ENCODE peak calls at places on chromosomes 6 and 20, in four cellular contexts. K is dermis blood vessel endothelial cell, H is anterior cingulate cortex, S is HT-29. Z is an unnamed sample.

GRCh38 chr6:147122823-147123222 is 81.4 kb upstream of the STXBP5 start:
- DNase-seq in K (no peak), H (no peak), S (no peak), Z (no peak)

GRCh38 chr6:108235121-108235520 is 25.7 kb downstream of the SNX3 start:
- DNase-seq in K (no peak), H (no peak), S (no peak), Z (no peak)

GRCh38 chr6:106746660-106747059 is 117.3 kb downstream of the QRSL1 start:
- DNase-seq in K (no peak), H (no peak), S (peak), Z (no peak)

GRCh38 chr6:111985202-111985731 is 68.6 kb upstream of the CCN6 start:
- DNase-seq in K (peak), H (no peak), S (peak), Z (no peak)

GRCh38 chr6:48542191-48542590 is 431.2 kb upstream of the PTCHD4 start:
- DNase-seq in K (no peak), H (no peak), S (no peak), Z (no peak)

GRCh38 chr20:47557791-47558190 is 56.1 kb downstream of the NCOA3 start:
- DNase-seq in K (no peak), H (no peak), S (no peak), Z (no peak)

GRCh38 chr6:24768361-24768760 is 6.4 kb upstream of the GMNN start:
- DNase-seq in K (no peak), H (no peak), S (no peak), Z (no peak)

GRCh38 chr20:3242167-3242692 is 3.2 kb upstream of the SLC4A11 start:
- DNase-seq in K (no peak), H (no peak), S (peak), Z (no peak)

GRCh38 chr6:69880570-69880969 is 14.2 kb downstream of the COL19A1 start:
- DNase-seq in K (no peak), H (no peak), S (no peak), Z (no peak)

GRCh38 chr6:56752009-56752408 is 109.3 kb upstream of the DST start:
- DNase-seq in K (peak), H (no peak), S (no peak), Z (no peak)

GRCh38 chr6:139271056-139271455 is 20.7 kb downstream of the TXLNB start:
- DNase-seq in K (no peak), H (no peak), S (no peak), Z (peak)

GRCh38 chr6:42251911-42252637 is 34.4 kb upstream of the MRPS10 start:
- DNase-seq in K (peak), H (no peak), S (peak), Z (no peak)

GRCh38 chr20:57445298-57445697 is 54.1 kb downstream of the RBM38 start:
- DNase-seq in K (no peak), H (no peak), S (no peak), Z (no peak)

GRCh38 chr20:58014628-58015315 is 213.7 kb downstream of the ANKRD60 start:
- DNase-seq in K (no peak), H (no peak), S (peak), Z (no peak)

GRCh38 chr6:85111481-85112001 is 338.3 kb upstream of the NT5E start:
- DNase-seq in K (no peak), H (no peak), S (no peak), Z (no peak)

GRCh38 chr6:23403458-23403857 is 722.6 kb upstream of the NRSN1 start:
- DNase-seq in K (no peak), H (no peak), S (no peak), Z (no peak)

GRCh38 chr6:133895573-133896343 is 6.8 kb downstream of the TCF21 start:
- DNase-seq in K (no peak), H (no peak), S (peak), Z (no peak)

GRCh38 chr6:28380381-28380780 is 19.2 kb downstream of the ZSCAN12 start:
- DNase-seq in K (no peak), H (no peak), S (no peak), Z (no peak)

GRCh38 chr6:18266524-18266908 is 2.2 kb upstream of the DEK start:
- DNase-seq in K (no peak), H (no peak), S (no peak), Z (no peak)

GRCh38 chr20:46512943-46513844 is at the start of gene ZNF334:
- DNase-seq in K (peak), H (peak), S (peak), Z (peak)